ENCODE peak calls at places on chromosome 1, in four cellular contexts. P is esophagus squamous epithelium, I is heart right ventricle, N is astrocyte. K is an unnamed sample.

GRCh38 chr1:212669102-212669501 is 30.5 kb downstream of the BATF3 start:
- DNase-seq in P (no peak), I (no peak), N (no peak), K (peak; percentile 86)

GRCh38 chr1:242133351-242133750 is 134.5 kb upstream of the MAP1LC3C start:
- DNase-seq in P (no peak), I (no peak), N (no peak), K (no peak)

GRCh38 chr1:116178837-116179236 is 67.6 kb downstream of the MAB21L3 start:
- DNase-seq in P (no peak), I (no peak), N (no peak), K (no peak)

GRCh38 chr1:180945151-180945550 is 32.5 kb downstream of the KIAA1614 start:
- DNase-seq in P (no peak), I (no peak), N (no peak), K (peak; percentile 68)

GRCh38 chr1:188420177-188420576 is 1591.4 kb downstream of the PLA2G4A start:
- DNase-seq in P (no peak), I (no peak), N (no peak), K (no peak)

GRCh38 chr1:213531369-213532310 is 456.1 kb upstream of the PROX1 start:
- DNase-seq in P (no peak), I (no peak), N (no peak), K (no peak)

GRCh38 chr1:37602750-37603694 is 7.3 kb upstream of the GNL2 start:
- DNase-seq in P (no peak), I (peak; percentile 7), N (no peak), K (peak; percentile 87)

GRCh38 chr1:115062542-115063004 is 26.7 kb downstream of the TSPAN2 start:
- DNase-seq in P (peak; percentile 25), I (peak; percentile 29), N (peak; percentile 87), K (no peak)

GRCh38 chr1:47571952-47572351 is 134.1 kb downstream of the FOXD2 start:
- DNase-seq in P (no peak), I (no peak), N (no peak), K (no peak)

GRCh38 chr1:29679316-29679715 is 443.0 kb downstream of the PTPRU start:
- DNase-seq in P (no peak), I (no peak), N (no peak), K (peak; percentile 15)

GRCh38 chr1:166350490-166350889 is 183.7 kb upstream of the FAM78B start:
- DNase-seq in P (no peak), I (no peak), N (no peak), K (peak; percentile 66)

GRCh38 chr1:202615501-202616354 is 94.5 kb downstream of the SYT2 start:
- DNase-seq in P (no peak), I (peak; percentile 36), N (peak; percentile 81), K (no peak)

GRCh38 chr1:220226752-220227151 is 45.5 kb downstream of the RAB3GAP2 start:
- DNase-seq in P (no peak), I (no peak), N (no peak), K (no peak)

GRCh38 chr1:85576642-85577420 is 3.7 kb upstream of the CCN1 start:
- DNase-seq in P (no peak), I (peak; percentile 92), N (peak; percentile 84), K (peak; percentile 90)

GRCh38 chr1:176241385-176242015 is 34.4 kb upstream of the COP1 start:
- DNase-seq in P (no peak), I (no peak), N (peak; percentile 3), K (no peak)

GRCh38 chr1:10429868-10430215 is 391 bp upstream of the CENPS start:
- DNase-seq in P (no peak), I (no peak), N (peak; percentile 4), K (no peak)

GRCh38 chr1:46134660-46135331 is 2.4 kb upstream of the PIK3R3 start:
- DNase-seq in P (no peak), I (peak; percentile 52), N (peak; percentile 79), K (no peak)

GRCh38 chr1:77889671-77890070 is 1.2 kb downstream of the NEXN start:
- DNase-seq in P (no peak), I (no peak), N (peak; percentile 92), K (no peak)

GRCh38 chr1:13708380-13709010 is 8.5 kb downstream of the PRDM2 start:
- DNase-seq in P (no peak), I (no peak), N (no peak), K (no peak)

GRCh38 chr1:238232036-238232744 is 341.5 kb upstream of the ZP4 start:
- DNase-seq in P (no peak), I (no peak), N (peak; percentile 35), K (no peak)

GRCh38 chr1:234322979-234323378 is 50.3 kb upstream of the COA6 start:
- DNase-seq in P (no peak), I (no peak), N (no peak), K (peak; percentile 76)

GRCh38 chr1:30378991-30379581 is 344.3 kb downstream of the MATN1 start:
- DNase-seq in P (no peak), I (no peak), N (peak; percentile 95), K (peak; percentile 52)

GRCh38 chr1:23743287-23744052 is at the start of gene ELOA:
- DNase-seq in P (no peak), I (peak; percentile 64), N (peak; percentile 40), K (peak; percentile 99)

GRCh38 chr1:183996396-183996795 is 41.1 kb downstream of the COLGALT2 start:
- DNase-seq in P (no peak), I (no peak), N (no peak), K (peak; percentile 33)

GRCh38 chr1:171506525-171507304 is 21.4 kb downstream of the PRRC2C start:
- DNase-seq in P (no peak), I (no peak), N (peak; percentile 30), K (no peak)

GRCh38 chr1:230210326-230210978 is 143.4 kb downstream of the GALNT2 start:
- DNase-seq in P (no peak), I (no peak), N (peak; percentile 65), K (no peak)

GRCh38 chr1:38803647-38804046 is 55.9 kb downstream of the RRAGC start:
- DNase-seq in P (no peak), I (no peak), N (no peak), K (no peak)
- H3K4me3 ChIP-seq in P (peak overlapping the region; percentile 43), I (peak overlapping the region; percentile 26), N (peak overlapping the region; percentile 33), K (peak overlapping the region; percentile 38)

GRCh38 chr1:31798086-31798432 is 17.8 kb downstream of the SPOCD1 start:
- DNase-seq in P (no peak), I (no peak), N (no peak), K (no peak)
- H3K4me3 ChIP-seq in P (no peak overlapping the region), I (no peak overlapping the region), N (peak overlapping the region; percentile 97), K (no peak overlapping the region)

GRCh38 chr1:228061411-228062084 is 21.0 kb upstream of the ARF1 start:
- DNase-seq in P (no peak), I (no peak), N (no peak), K (peak; percentile 30)

GRCh38 chr1:228058172-228058980 is 24.1 kb upstream of the ARF1 start:
- DNase-seq in P (no peak), I (no peak), N (no peak), K (peak; percentile 19)

GRCh38 chr1:228060458-228061190 is 21.9 kb upstream of the ARF1 start:
- DNase-seq in P (no peak), I (no peak), N (no peak), K (peak; percentile 95)

GRCh38 chr1:228059536-228060457 is 22.7 kb upstream of the ARF1 start:
- DNase-seq in P (no peak), I (no peak), N (no peak), K (peak; percentile 99)

DNA sequence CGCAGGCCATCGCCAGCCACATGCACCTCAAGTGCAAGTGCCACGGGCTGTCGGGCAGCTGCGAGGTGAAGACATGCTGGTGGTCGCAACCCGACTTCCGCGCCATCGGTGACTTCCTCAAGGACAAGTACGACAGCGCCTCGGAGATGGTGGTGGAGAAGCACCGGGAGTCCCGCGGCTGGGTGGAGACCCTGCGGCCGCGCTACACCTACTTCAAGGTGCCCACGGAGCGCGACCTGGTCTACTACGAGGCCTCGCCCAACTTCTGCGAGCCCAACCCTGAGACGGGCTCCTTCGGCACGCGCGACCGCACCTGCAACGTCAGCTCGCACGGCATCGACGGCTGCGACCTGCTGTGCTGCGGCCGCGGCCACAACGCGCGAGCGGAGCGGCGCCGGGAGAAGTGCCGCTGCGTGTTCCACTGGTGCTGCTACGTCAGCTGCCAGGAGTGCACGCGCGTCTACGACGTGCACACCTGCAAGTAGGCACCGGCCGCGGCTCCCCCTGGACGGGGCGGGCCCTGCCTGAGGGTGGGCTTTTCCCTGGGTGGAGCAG is 23.4 kb upstream of the ARF1 start:
- DNase-seq in P (no peak), I (no peak), N (no peak), K (peak; percentile 62)
- H3K4me3 ChIP-seq in P (peak overlapping the region; percentile 38), I (no peak overlapping the region), N (no peak overlapping the region), K (peak overlapping the region; percentile 68)

GRCh38 chr1:199641531-199641930 is 386.0 kb upstream of the NR5A2 start:
- DNase-seq in P (no peak), I (no peak), N (no peak), K (no peak)

GRCh38 chr1:199644912-199645311 is 382.6 kb upstream of the NR5A2 start:
- DNase-seq in P (no peak), I (no peak), N (no peak), K (no peak)

DNA sequence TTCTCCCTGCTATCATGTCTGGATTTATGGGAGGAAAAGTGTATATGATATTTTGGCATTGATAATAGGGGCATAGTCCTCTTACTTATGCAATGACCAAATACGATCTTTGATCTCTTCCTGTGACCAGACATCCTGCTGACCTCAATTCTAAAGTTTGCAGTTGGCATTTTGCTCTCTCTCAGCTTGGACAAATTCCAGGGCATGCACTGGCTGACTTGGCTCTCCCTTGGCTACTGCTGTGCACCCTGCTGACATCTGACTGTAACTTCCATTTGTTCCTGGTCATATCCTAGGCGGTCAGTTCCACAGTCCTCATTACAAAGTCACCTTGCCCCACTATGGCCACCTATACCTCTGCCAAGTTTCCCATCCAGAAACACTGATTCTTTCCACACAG is 380.7 kb upstream of the NR5A2 start:
- DNase-seq in P (no peak), I (peak; percentile 8), N (no peak), K (no peak)
- H3K4me3 ChIP-seq in P (no peak overlapping the region), I (no peak overlapping the region), N (no peak overlapping the region), K (no peak overlapping the region)